ENCODE peak calls at places on chromosomes 7 and 10, in six cellular contexts. I, T, O, M, P and S are unnamed samples.

GRCh38 chr7:46776790-46777189 is 805.1 kb downstream of the TNS3 start:
- DNase-seq in I (no peak), T (no peak), O (no peak), M (peak; percentile 17), P (no peak), S (peak; percentile 7)

GRCh38 chr7:12524794-12525386 is 45.6 kb upstream of the SCIN start:
- DNase-seq in I (peak; percentile 25), T (no peak), O (peak; percentile 37), M (peak; percentile 66), P (peak; percentile 30), S (peak; percentile 69)

GRCh38 chr10:49740346-49741107 is 21.6 kb downstream of the OGDHL start:
- DNase-seq in I (no peak), T (no peak), O (no peak), M (no peak), P (no peak), S (no peak)

GRCh38 chr7:135512135-135512887 is 2.4 kb upstream of the CNOT4 start:
- DNase-seq in I (peak; percentile 73), T (peak; percentile 73), O (peak; percentile 70), M (peak; percentile 65), P (peak; percentile 80), S (peak; percentile 89)

GRCh38 chr7:76302299-76303056 is at the start of gene HSPB1:
- DNase-seq in I (peak; percentile 81), T (peak; percentile 32), O (peak; percentile 37), M (peak; percentile 87), P (peak; percentile 82), S (peak; percentile 89)

GRCh38 chr10:97332586-97333350 is 1.8 kb downstream of the FRAT2 start:
- DNase-seq in I (no peak), T (peak; percentile 58), O (no peak), M (no peak), P (peak; percentile 27), S (peak; percentile 86)

GRCh38 chr10:2908851-2909630 is 158.3 kb upstream of the PFKP start:
- DNase-seq in I (peak; percentile 81), T (peak; percentile 85), O (peak; percentile 23), M (no peak), P (peak; percentile 30), S (no peak)

GRCh38 chr7:54542920-54543539 is 855 bp downstream of the VSTM2A start:
- DNase-seq in I (no peak), T (no peak), O (no peak), M (no peak), P (no peak), S (peak; percentile 27)